ENCODE peak calls at places on chromosomes 7 and 10, in seven cellular contexts. T is esophagus squamous epithelium, H is A549, I is adrenal gland, B is H54, W is ovary, X is K562. U is an unnamed sample.

GRCh38 chr7:20784311-20785210 is 2.1 kb downstream of the SP8 start:
- DNase-seq in I (peak), H (peak), X (no peak), T (no peak), W (no peak), B (no peak), U (peak)

GRCh38 chr10:85527610-85528317 is 838.8 kb downstream of the GRID1 start:
- DNase-seq in W (no peak), H (no peak), X (peak), I (no peak), T (no peak), B (no peak), U (no peak)

GRCh38 chr10:15370212-15370740 is 813 bp downstream of the FAM171A1 start:
- DNase-seq in H (peak), I (peak), X (peak), B (peak), W (peak), T (no peak), U (peak)

GRCh38 chr10:109411897-109412296 is 511.4 kb downstream of the XPNPEP1 start:
- DNase-seq in I (no peak), X (no peak), H (no peak), T (no peak), B (no peak), W (no peak), U (no peak)

GRCh38 chr7:44986218-44987053 is 7.6 kb upstream of the MYO1G start:
- DNase-seq in B (peak), H (peak), X (peak), W (peak), T (peak), I (peak), U (peak)

GRCh38 chr10:27383595-27384542 is 120.2 kb upstream of the RAB18 start:
- DNase-seq in W (no peak), I (no peak), H (peak), B (no peak), X (no peak), T (no peak), U (no peak)

GRCh38 chr7:104984591-104985258 is 29.3 kb upstream of the KMT2E start:
- DNase-seq in X (no peak), B (no peak), W (no peak), H (no peak), I (no peak), T (no peak), U (peak)

GRCh38 chr7:112495156-112495788 is 14.5 kb downstream of the LSMEM1 start:
- DNase-seq in X (no peak), T (no peak), H (no peak), B (no peak), W (no peak), I (no peak), U (no peak)

GRCh38 chr7:154911862-154912261 is 91.1 kb downstream of the PAXIP1 start:
- DNase-seq in T (no peak), X (no peak), B (no peak), I (no peak), H (no peak), W (no peak), U (no peak)

GRCh38 chr10:100972904-100973535 is 3.7 kb downstream of the SEMA4G start:
- DNase-seq in H (no peak), X (no peak), I (no peak), T (no peak), B (no peak), W (no peak), U (no peak)

GRCh38 chr10:78715435-78715834 is 353.3 kb upstream of the ZMIZ1 start:
- DNase-seq in I (no peak), H (no peak), T (no peak), X (no peak), B (no peak), W (no peak), U (no peak)

GRCh38 chr7:137948083-137948844 is 53.6 kb downstream of the CREB3L2 start:
- DNase-seq in X (no peak), H (no peak), T (no peak), I (no peak), B (no peak), W (no peak), U (no peak)

GRCh38 chr7:149053386-149053785 is 25.1 kb upstream of the PDIA4 start:
- DNase-seq in B (no peak), X (no peak), H (no peak), I (no peak), W (no peak), T (no peak), U (no peak)

GRCh38 chr10:86857097-86857825 is 100.2 kb downstream of the MMRN2 start:
- DNase-seq in T (no peak), I (no peak), X (no peak), W (no peak), H (no peak), B (no peak), U (no peak)

GRCh38 chr10:43931308-43931930 is 282.7 kb upstream of the ZNF32 start:
- DNase-seq in H (no peak), T (no peak), B (peak), X (no peak), W (no peak), I (no peak), U (no peak)

GRCh38 chr10:17134737-17135260 is 5.2 kb upstream of the CUBN start:
- DNase-seq in W (no peak), T (no peak), B (no peak), I (no peak), X (no peak), H (no peak), U (no peak)

GRCh38 chr10:69051710-69052487 is 36.0 kb upstream of the SRGN start:
- DNase-seq in H (no peak), B (no peak), I (no peak), T (no peak), W (no peak), X (no peak), U (no peak)

GRCh38 chr10:26743091-26743490 is 45.6 kb downstream of the PDSS1 start:
- DNase-seq in B (no peak), H (no peak), I (no peak), T (no peak), W (no peak), X (no peak), U (no peak)

GRCh38 chr7:92916751-92917369 is 80.5 kb upstream of the CDK6 start:
- DNase-seq in W (no peak), X (no peak), H (no peak), I (peak), T (no peak), B (peak), U (no peak)

GRCh38 chr10:12130237-12130872 is 878 bp downstream of the SEC61A2 start:
- DNase-seq in B (peak), W (no peak), T (no peak), X (peak), H (peak), I (peak), U (peak)

GRCh38 chr7:131502810-131503545 is 53.5 kb downstream of the PODXL start:
- DNase-seq in T (no peak), B (no peak), X (peak), I (peak), W (peak), H (no peak), U (no peak)

GRCh38 chr10:75469018-75469616 is 37.7 kb downstream of the LRMDA start:
- DNase-seq in W (peak), I (peak), B (peak), X (no peak), H (peak), T (no peak), U (no peak)

GRCh38 chr10:60305394-60305892 is 84.2 kb downstream of the ANK3 start:
- DNase-seq in H (no peak), W (no peak), T (no peak), X (peak), I (no peak), B (no peak), U (no peak)

GRCh38 chr10:92011560-92012214 is 88.1 kb downstream of the BTAF1 start:
- DNase-seq in X (peak), H (peak), W (no peak), T (no peak), B (peak), I (no peak), U (peak)

GRCh38 chr10:71590786-71591350 is 128.7 kb downstream of the C10orf105 start:
- DNase-seq in X (no peak), I (no peak), W (no peak), B (no peak), T (no peak), H (no peak), U (no peak)

GRCh38 chr10:86733260-86733671 is 23.2 kb upstream of the BMPR1A start:
- DNase-seq in W (peak), H (no peak), B (no peak), X (no peak), I (no peak), T (no peak), U (no peak)

GRCh38 chr7:120996333-120996982 is 7.9 kb downstream of the CPED1 start:
- DNase-seq in I (peak), X (peak), B (no peak), T (peak), W (peak), H (no peak), U (peak)

GRCh38 chr10:111098679-111099437 is 22.0 kb downstream of the ADRA2A start:
- DNase-seq in T (no peak), B (no peak), H (no peak), X (peak), I (no peak), W (no peak), U (no peak)

GRCh38 chr10:33421789-33422188 is 87.3 kb upstream of the NRP1 start:
- DNase-seq in W (no peak), B (peak), H (peak), X (no peak), T (no peak), I (peak), U (no peak)

GRCh38 chr10:46540412-46541016 is 15.9 kb downstream of the GPRIN2 start:
- DNase-seq in W (peak), H (peak), T (no peak), X (no peak), B (no peak), I (peak), U (no peak)

GRCh38 chr10:31000867-31001266 is 30.8 kb downstream of the ZNF438 start:
- DNase-seq in I (no peak), H (no peak), W (no peak), X (no peak), B (no peak), T (no peak), U (no peak)

GRCh38 chr10:47326927-47327330 is 4.7 kb downstream of the GDF2 start:
- DNase-seq in W (no peak), X (peak), H (no peak), I (no peak), B (no peak), T (no peak), U (peak)

GRCh38 chr7:25789701-25790240 is 362.2 kb upstream of the NFE2L3 start:
- DNase-seq in I (no peak), X (no peak), B (no peak), H (no peak), T (no peak), W (no peak), U (no peak)

GRCh38 chr10:71548494-71548846 is 151.8 kb downstream of the CDH23 start:
- DNase-seq in H (peak), T (no peak), W (no peak), B (peak), I (peak), X (peak), U (peak)

GRCh38 chr10:110138197-110138812 is 69.1 kb upstream of the MXI1 start:
- DNase-seq in W (no peak), B (no peak), X (peak), T (no peak), H (peak), I (no peak), U (peak)

GRCh38 chr7:22726345-22726848 is 603 bp upstream of the IL6 start:
- DNase-seq in T (no peak), W (peak), B (peak), H (peak), X (peak), I (peak), U (peak)

GRCh38 chr7:47503283-47503682 is 78.6 kb downstream of the TNS3 start:
- DNase-seq in W (no peak), X (no peak), I (no peak), B (no peak), H (no peak), T (no peak), U (no peak)

GRCh38 chr10:3874988-3875841 is 90.2 kb upstream of the KLF6 start:
- DNase-seq in H (no peak), W (no peak), I (no peak), X (no peak), B (no peak), T (no peak), U (no peak)
- TF ChIP-seq POLR2A in H (no peak), W (no peak), I (no peak), X (no peak), B (no peak), T (no peak), U (no peak)

DNA sequence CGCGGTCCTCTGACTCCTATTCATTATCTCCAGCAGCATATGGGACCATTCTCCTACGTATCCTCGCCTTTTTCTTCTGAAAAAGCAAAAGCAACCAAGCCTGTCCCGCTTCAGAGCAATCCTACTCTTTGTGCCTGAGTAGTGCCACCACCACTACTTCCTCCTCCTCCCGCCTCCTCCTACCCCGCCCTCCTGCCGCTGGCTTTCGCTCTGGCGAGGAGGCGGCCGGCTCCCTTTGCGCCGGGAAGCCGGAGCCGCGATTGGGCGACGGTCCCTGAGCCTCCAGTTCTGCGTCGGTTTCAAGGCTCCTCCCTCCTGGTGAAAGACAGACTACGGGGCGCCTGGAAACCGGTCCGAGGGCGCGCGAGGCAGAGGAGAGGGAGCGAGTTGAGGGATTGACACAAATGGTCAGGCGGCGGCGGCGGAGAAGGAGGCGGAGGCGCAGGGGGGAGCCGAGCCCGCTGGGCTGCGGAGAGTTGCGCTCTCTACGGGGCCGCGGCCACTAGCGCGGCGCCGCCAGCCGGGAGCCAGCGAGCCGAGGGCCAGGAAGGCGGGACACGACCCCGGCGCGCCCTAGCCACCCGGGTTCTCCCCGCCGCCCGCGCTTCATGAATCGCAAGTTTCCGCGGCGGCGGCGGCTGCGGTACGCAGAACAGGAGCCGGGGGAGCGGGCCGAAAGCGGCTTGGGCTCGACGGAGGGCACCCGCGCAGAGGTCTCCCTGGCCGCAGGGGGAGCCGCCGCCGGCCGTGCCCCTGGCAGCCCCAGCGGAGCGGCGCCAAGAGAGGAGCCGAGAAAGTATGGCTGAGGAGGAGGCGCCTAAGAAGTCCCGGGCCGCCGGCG is at the start of gene FZD1:
- DNase-seq in W (peak), X (peak), H (peak), B (peak), T (peak), I (peak), U (peak)
- TF ChIP-seq POLR2A in W (peak), X (peak), H (peak), B (peak), T (peak), I (peak), U (peak)

GRCh38 chr10:82278401-82279182 is 403.6 kb downstream of the NRG3 start:
- DNase-seq in B (no peak), W (no peak), T (no peak), I (no peak), X (no peak), H (no peak), U (no peak)

GRCh38 chr10:82277591-82277990 is 402.6 kb downstream of the NRG3 start:
- DNase-seq in X (no peak), T (no peak), H (no peak), B (no peak), I (no peak), W (no peak), U (no peak)

GRCh38 chr10:82288461-82288881 is 413.5 kb downstream of the NRG3 start:
- DNase-seq in H (no peak), X (no peak), T (no peak), W (no peak), B (no peak), I (no peak), U (no peak)

GRCh38 chr10:82282782-82283456 is 407.9 kb downstream of the NRG3 start:
- DNase-seq in H (no peak), I (no peak), W (no peak), T (no peak), X (no peak), B (no peak), U (no peak)
- TF ChIP-seq POLR2A in H (no peak), I (no peak), W (no peak), T (no peak), X (no peak), B (no peak), U (no peak)

DNA sequence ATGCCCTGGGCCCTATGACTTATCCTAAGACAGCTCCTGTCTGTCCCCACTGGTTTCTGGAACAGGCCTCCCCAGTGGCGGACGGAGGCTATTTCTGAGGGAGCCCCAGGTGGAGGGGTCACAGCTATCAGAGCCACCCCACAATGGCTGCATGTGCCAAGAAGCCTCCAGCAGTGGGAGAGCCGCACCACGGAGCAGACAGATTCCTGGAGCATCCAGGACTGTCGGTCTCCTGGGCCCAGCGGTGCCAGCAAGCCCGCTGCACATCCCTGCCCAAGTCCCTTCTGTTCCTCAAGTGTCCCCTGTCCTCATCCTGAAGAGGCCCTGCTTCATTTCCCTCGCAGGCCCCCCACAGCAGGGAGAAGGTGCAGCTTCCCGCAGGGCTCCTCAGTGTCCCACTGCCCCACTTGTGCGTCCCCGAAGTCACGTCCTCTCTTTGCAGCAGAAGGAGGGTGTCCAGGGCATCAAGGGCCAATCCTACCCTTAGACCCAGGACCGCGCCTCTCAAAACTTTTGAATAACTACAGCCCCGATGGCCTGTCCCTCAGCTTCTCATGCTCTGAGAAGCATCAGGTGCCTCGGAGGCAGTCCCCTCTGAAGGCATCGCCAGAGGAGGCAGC is 193.0 kb upstream of the SHH start:
- DNase-seq in T (no peak), B (no peak), I (peak), H (no peak), X (no peak), W (no peak), U (no peak)
- TF ChIP-seq POLR2A in T (no peak), B (no peak), I (no peak), H (no peak), X (no peak), W (no peak), U (no peak)

GRCh38 chr10:22230331-22230833 is 12.6 kb upstream of the EBLN1 start:
- DNase-seq in H (peak), B (no peak), X (peak), W (no peak), T (no peak), I (no peak), U (peak)
- TF ChIP-seq POLR2A in H (no peak), B (no peak), X (peak), W (no peak), T (no peak), I (no peak), U (peak)

DNA sequence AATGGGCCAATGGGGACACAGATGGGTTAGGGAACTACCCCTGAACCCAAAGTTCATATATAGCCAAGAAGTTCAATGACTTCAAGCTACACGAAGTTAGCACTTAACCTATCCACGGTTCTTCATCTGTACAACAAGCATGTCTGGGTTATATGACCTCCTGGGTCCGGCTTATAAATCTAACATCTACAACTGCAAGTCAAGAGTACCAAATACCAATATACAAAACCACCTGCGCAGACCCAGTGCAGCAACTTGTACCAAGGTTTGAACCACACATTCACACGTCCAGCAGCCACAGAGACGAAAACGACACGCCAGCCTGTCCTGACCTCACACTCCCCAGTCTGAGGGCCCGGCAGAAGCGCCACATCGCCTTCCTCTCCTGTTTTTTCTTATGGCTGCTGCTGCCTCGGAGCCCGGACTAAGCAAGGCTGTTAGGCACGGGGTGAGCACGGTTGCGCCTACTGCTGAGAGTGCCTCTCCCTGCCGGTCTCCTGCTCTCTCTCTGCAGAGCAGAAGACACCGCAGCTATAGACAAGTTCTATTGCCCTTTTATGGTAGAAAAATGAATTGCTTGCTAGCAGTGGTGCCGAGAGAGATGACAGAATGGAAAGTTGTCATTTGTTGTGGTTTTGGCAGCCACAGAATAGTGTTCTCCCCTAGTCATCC is 86.3 kb downstream of the RNF216 start:
- DNase-seq in I (no peak), T (no peak), W (no peak), H (no peak), B (no peak), X (no peak), U (peak)
- TF ChIP-seq POLR2A in I (peak), T (peak), W (no peak), H (no peak), B (no peak), X (no peak), U (peak)

GRCh38 chr7:14687777-14688176 is 214.8 kb downstream of the DGKB start:
- DNase-seq in W (no peak), X (no peak), B (no peak), H (no peak), I (no peak), T (no peak), U (no peak)
- TF ChIP-seq POLR2A in W (no peak), X (no peak), B (no peak), H (no peak), I (no peak), T (no peak), U (no peak)

DNA sequence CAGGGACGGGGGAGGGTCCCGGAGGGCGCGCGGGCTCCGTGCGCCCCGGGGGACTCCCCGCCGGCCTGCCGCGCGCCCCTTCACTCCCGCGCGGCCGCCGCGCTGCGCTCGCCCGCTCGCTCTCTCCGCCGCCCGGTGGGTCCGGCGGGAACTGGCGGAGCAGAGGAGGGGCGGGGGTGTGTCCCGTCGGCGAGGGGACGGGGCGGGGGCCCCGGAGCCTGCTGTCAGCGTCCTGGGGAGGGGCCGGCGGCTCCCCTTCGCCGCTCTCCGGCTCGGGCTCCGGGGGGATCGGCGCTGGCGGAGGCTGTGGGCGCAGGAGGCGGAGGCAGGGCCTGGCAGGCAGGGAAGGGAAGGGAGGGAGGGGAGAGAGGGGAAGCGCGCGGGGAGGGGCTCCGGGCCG is at the start of gene SH3PXD2A:
- DNase-seq in T (no peak), B (peak), X (no peak), I (no peak), H (peak), W (peak), U (no peak)
- TF ChIP-seq POLR2A in T (no peak), B (no peak), X (no peak), I (no peak), H (no peak), W (no peak), U (no peak)

GRCh38 chr10:95877881-95878280 is 29.9 kb upstream of the CC2D2B start:
- DNase-seq in I (no peak), W (no peak), H (no peak), X (no peak), T (no peak), B (no peak), U (no peak)
- TF ChIP-seq POLR2A in I (no peak), W (no peak), H (no peak), X (no peak), T (no peak), B (no peak), U (no peak)